ENCODE peak calls at places on chromosome 22, in ten cellular contexts. I is iPS DF 6.9; L is RWPE1; C is memory B cell; X is T-cell; J is H4; F is effector CD8-positive, alpha-beta T cell; N is hepatic stellate cell; P is NCI-H2029; B is NAMALWA. D is an unnamed sample.

GRCh38 chr22:19871845-19872778 is 17.4 kb upstream of the GNB1L start:
- DNase-seq in I (no peak), C (no peak), P (peak), J (no peak), N (no peak), X (no peak), F (no peak), L (no peak), B (no peak), D (no peak)

GRCh38 chr22:42929838-42930155 is 72.7 kb upstream of the ARFGAP3 start:
- DNase-seq in C (no peak), J (no peak), B (no peak), P (no peak), L (no peak), N (no peak), I (no peak), F (no peak), X (no peak), D (no peak)

GRCh38 chr22:17920145-17920605 is 104.2 kb downstream of the MICAL3 start:
- DNase-seq in X (no peak), N (peak), P (peak), I (no peak), B (no peak), L (peak), C (no peak), J (no peak), F (no peak), D (peak)

GRCh38 chr22:42991010-42991651 is 23.8 kb downstream of the PACSIN2 start:
- DNase-seq in B (no peak), I (no peak), F (no peak), J (peak), X (no peak), C (no peak), N (peak), L (no peak), P (no peak), D (peak)

GRCh38 chr22:38697055-38697980 is 3.4 kb downstream of the JOSD1 start:
- DNase-seq in I (no peak), F (no peak), J (no peak), X (no peak), B (no peak), C (no peak), N (no peak), P (no peak), L (no peak), D (no peak)

GRCh38 chr22:43066844-43067385 is 22.3 kb downstream of the TTLL1 start:
- DNase-seq in J (peak), I (no peak), X (no peak), C (no peak), L (no peak), B (no peak), F (no peak), P (no peak), N (peak), D (peak)

GRCh38 chr22:40412441-40412840 is 42.0 kb downstream of the SGSM3 start:
- DNase-seq in B (peak), P (no peak), L (no peak), F (no peak), J (no peak), X (no peak), N (no peak), C (peak), I (no peak), D (no peak)

GRCh38 chr22:23581252-23581634 is 1.2 kb upstream of the IGLL1 start:
- DNase-seq in C (no peak), F (no peak), J (no peak), N (no peak), X (no peak), I (no peak), L (no peak), B (no peak), P (no peak), D (no peak)

GRCh38 chr22:42930810-42931420 is 73.8 kb upstream of the ARFGAP3 start:
- DNase-seq in N (no peak), P (peak), F (no peak), X (no peak), B (peak), J (no peak), C (no peak), L (peak), I (no peak), D (peak)

GRCh38 chr22:35978889-35979288 is 49.7 kb downstream of the RBFOX2 start:
- DNase-seq in P (no peak), C (no peak), N (no peak), I (no peak), L (no peak), B (no peak), J (no peak), X (no peak), F (no peak), D (no peak)

GRCh38 chr22:33325232-33326004 is 267.2 kb upstream of the SYN3 start:
- DNase-seq in B (peak), I (no peak), C (peak), X (no peak), N (no peak), F (no peak), L (no peak), P (peak), J (no peak), D (peak)

GRCh38 chr22:26619510-26619909 is 1.7 kb upstream of the CRYBB1 start:
- DNase-seq in B (no peak), L (no peak), N (no peak), C (no peak), J (no peak), F (no peak), X (no peak), I (no peak), P (no peak), D (no peak)

GRCh38 chr22:19285831-19286230 is 5.7 kb downstream of the CLTCL1 start:
- DNase-seq in L (no peak), X (no peak), N (no peak), C (no peak), P (no peak), B (no peak), F (no peak), J (no peak), I (no peak), D (no peak)

GRCh38 chr22:44758354-44758969 is 6.1 kb downstream of the ARHGAP8 start:
- DNase-seq in J (peak), F (no peak), C (no peak), N (no peak), B (no peak), I (no peak), X (no peak), P (peak), L (peak), D (peak)

GRCh38 chr22:50530280-50530856 is 556 bp upstream of the TYMP start:
- DNase-seq in B (peak), L (no peak), I (no peak), F (no peak), C (peak), N (peak), J (no peak), X (no peak), P (no peak), D (peak)

GRCh38 chr22:21775061-21775460 is 39.5 kb upstream of the YPEL1 start:
- DNase-seq in F (no peak), B (no peak), X (no peak), I (no peak), C (no peak), N (no peak), L (no peak), J (no peak), P (no peak), D (no peak)

GRCh38 chr22:23137905-23138520 is 3.8 kb downstream of the RSPH14 start:
- DNase-seq in J (no peak), I (no peak), F (peak), C (peak), P (peak), B (peak), N (no peak), X (peak), L (no peak), D (peak)

GRCh38 chr22:43168416-43169309 is 17.3 kb downstream of the TSPO start:
- DNase-seq in P (no peak), N (peak), X (no peak), I (no peak), F (no peak), L (no peak), C (no peak), J (no peak), B (no peak), D (no peak)

GRCh38 chr22:30217698-30218565 is 28.6 kb downstream of the LIF start:
- DNase-seq in B (no peak), P (no peak), I (no peak), J (no peak), C (no peak), X (no peak), N (no peak), L (no peak), F (no peak), D (peak)

GRCh38 chr22:26359156-26359555 is 69.9 kb upstream of the ASPHD2 start:
- DNase-seq in J (no peak), L (no peak), N (no peak), P (no peak), F (no peak), C (no peak), B (no peak), X (no peak), I (no peak), D (no peak)

GRCh38 chr22:49678137-49678841 is 149.4 kb downstream of the BRD1 start:
- DNase-seq in F (no peak), L (no peak), I (no peak), B (no peak), J (no peak), P (no peak), X (no peak), N (no peak), C (no peak), D (no peak)

GRCh38 chr22:36873614-36874308 is 13.0 kb downstream of the NCF4 start:
- DNase-seq in P (no peak), I (peak), C (no peak), J (peak), N (peak), L (peak), F (no peak), X (no peak), B (peak), D (peak)

GRCh38 chr22:24925586-24926427 is 20.7 kb downstream of the LHFPL7 start:
- DNase-seq in J (no peak), L (no peak), B (no peak), N (no peak), F (no peak), I (no peak), P (no peak), X (no peak), C (no peak), D (no peak)

GRCh38 chr22:26674211-26675190 is 17.1 kb downstream of the MIAT start:
- DNase-seq in P (no peak), X (no peak), B (peak), J (no peak), C (no peak), L (no peak), F (no peak), I (no peak), N (no peak), D (peak)

D was measured in bronchial epithelial cell.